ENCODE peak calls at places on chromosomes 3 and 15, in ten cellular contexts. V, Q, X, L, R, H, I, O, A and S are unnamed samples.

GRCh38 chr3:121803921-121804320 is 30.9 kb downstream of the IQCB1 start:
- DNase-seq in V (no peak), Q (no peak), X (no peak), L (no peak), R (no peak), H (no peak), I (no peak), O (no peak), A (no peak), S (no peak)

GRCh38 chr3:60009931-60010478 is 960.2 kb upstream of the CFAP20DC start:
- DNase-seq in V (no peak), Q (no peak), X (no peak), L (no peak), R (no peak), H (no peak), I (no peak), O (no peak), A (no peak), S (no peak)

GRCh38 chr15:89749951-89750559 is 994 bp downstream of the MESP1 start:
- DNase-seq in V (no peak), Q (no peak), X (no peak), L (no peak), R (no peak), H (no peak), I (peak), O (no peak), A (no peak), S (no peak)

GRCh38 chr3:160739079-160739478 is 17.0 kb upstream of the PPM1L start:
- DNase-seq in V (no peak), Q (peak), X (no peak), L (peak), R (no peak), H (no peak), I (no peak), O (peak), A (peak), S (no peak)

GRCh38 chr3:86865506-86865905 is 125.4 kb downstream of the VGLL3 start:
- DNase-seq in V (no peak), Q (no peak), X (no peak), L (peak), R (peak), H (no peak), I (no peak), O (peak), A (no peak), S (peak)

GRCh38 chr3:14680716-14681115 is 5.8 kb downstream of the C3orf20 start:
- DNase-seq in V (no peak), Q (no peak), X (no peak), L (no peak), R (peak), H (no peak), I (no peak), O (peak), A (no peak), S (no peak)

GRCh38 chr3:107184375-107184774 is 192.9 kb upstream of the CCDC54 start:
- DNase-seq in V (peak), Q (no peak), X (no peak), L (peak), R (peak), H (no peak), I (no peak), O (no peak), A (no peak), S (no peak)

GRCh38 chr15:94453227-94453626 is 221.9 kb downstream of the MCTP2 start:
- DNase-seq in V (no peak), Q (no peak), X (no peak), L (no peak), R (peak), H (no peak), I (no peak), O (no peak), A (no peak), S (no peak)

GRCh38 chr15:84398763-84399701 is 163.5 kb downstream of the GOLGA6L4 start:
- DNase-seq in V (peak), Q (no peak), X (no peak), L (no peak), R (no peak), H (no peak), I (no peak), O (no peak), A (no peak), S (no peak)

GRCh38 chr3:108420926-108421325 is 89.5 kb downstream of the MYH15 start:
- DNase-seq in V (no peak), Q (no peak), X (no peak), L (peak), R (peak), H (peak), I (no peak), O (peak), A (no peak), S (peak)

GRCh38 chr3:36514171-36514570 is 133.9 kb downstream of the STAC start:
- DNase-seq in V (no peak), Q (no peak), X (no peak), L (no peak), R (peak), H (no peak), I (no peak), O (peak), A (no peak), S (no peak)

GRCh38 chr15:44194397-44195150 is 497 bp downstream of the FRMD5 start:
- DNase-seq in V (no peak), Q (peak), X (peak), L (peak), R (peak), H (no peak), I (no peak), O (peak), A (peak), S (peak)

GRCh38 chr15:89632563-89633430 is 22.5 kb downstream of the KIF7 start:
- DNase-seq in V (no peak), Q (no peak), X (no peak), L (no peak), R (no peak), H (no peak), I (no peak), O (no peak), A (no peak), S (no peak)

GRCh38 chr3:143810866-143811265 is 37.4 kb downstream of the SLC9A9 start:
- DNase-seq in V (no peak), Q (no peak), X (no peak), L (no peak), R (no peak), H (no peak), I (no peak), O (no peak), A (no peak), S (no peak)

GRCh38 chr15:85691350-85692240 is 103.1 kb downstream of the KLHL25 start:
- DNase-seq in V (no peak), Q (no peak), X (no peak), L (no peak), R (no peak), H (no peak), I (peak), O (no peak), A (no peak), S (no peak)

GRCh38 chr15:41881925-41882688 is 11.7 kb downstream of the SPTBN5 start:
- DNase-seq in V (peak), Q (no peak), X (no peak), L (no peak), R (no peak), H (no peak), I (peak), O (no peak), A (peak), S (no peak)

GRCh38 chr3:44363591-44363990 is 25.0 kb downstream of the TCAIM start:
- DNase-seq in V (no peak), Q (no peak), X (peak), L (no peak), R (no peak), H (peak), I (no peak), O (no peak), A (no peak), S (no peak)

GRCh38 chr15:69451951-69452701 is 492 bp upstream of the RPLP1 start:
- DNase-seq in V (peak), Q (no peak), X (peak), L (peak), R (peak), H (no peak), I (peak), O (peak), A (no peak), S (peak)

GRCh38 chr3:184907941-184908649 is 96.1 kb downstream of the VPS8 start:
- DNase-seq in V (peak), Q (peak), X (no peak), L (no peak), R (no peak), H (no peak), I (peak), O (no peak), A (peak), S (no peak)

GRCh38 chr3:71219744-71220638 is 363.5 kb downstream of the FOXP1 start:
- DNase-seq in V (no peak), Q (no peak), X (no peak), L (no peak), R (no peak), H (no peak), I (no peak), O (no peak), A (no peak), S (no peak)

GRCh38 chr3:53109190-53109589 is 21.0 kb downstream of the RFT1 start:
- DNase-seq in V (no peak), Q (no peak), X (no peak), L (peak), R (peak), H (peak), I (no peak), O (peak), A (no peak), S (peak)

GRCh38 chr15:92011611-92012367 is 158.3 kb downstream of the SLCO3A1 start:
- DNase-seq in V (peak), Q (no peak), X (no peak), L (peak), R (no peak), H (no peak), I (no peak), O (peak), A (peak), S (no peak)

GRCh38 chr3:169053427-169053826 is 610.1 kb downstream of the MECOM start:
- DNase-seq in V (no peak), Q (no peak), X (no peak), L (no peak), R (no peak), H (no peak), I (no peak), O (no peak), A (no peak), S (no peak)

GRCh38 chr3:153372326-153372725 is 210.3 kb downstream of the RAP2B start:
- DNase-seq in V (no peak), Q (no peak), X (no peak), L (peak), R (peak), H (no peak), I (no peak), O (peak), A (no peak), S (peak)

GRCh38 chr15:89381888-89382287 is 47.3 kb upstream of the POLG start:
- DNase-seq in V (no peak), Q (no peak), X (no peak), L (no peak), R (no peak), H (no peak), I (no peak), O (no peak), A (no peak), S (no peak)

GRCh38 chr15:26888761-26889160 is 21.9 kb downstream of the GABRA5 start:
- DNase-seq in V (no peak), Q (no peak), X (no peak), L (no peak), R (no peak), H (no peak), I (no peak), O (no peak), A (no peak), S (no peak)

GRCh38 chr3:122305818-122306621 is 19.0 kb upstream of the CSTA start:
- DNase-seq in V (peak), Q (no peak), X (peak), L (no peak), R (no peak), H (no peak), I (peak), O (no peak), A (no peak), S (no peak)

GRCh38 chr3:195257454-195258448 is 13.2 kb downstream of the XXYLT1 start:
- DNase-seq in V (no peak), Q (no peak), X (no peak), L (no peak), R (peak), H (no peak), I (no peak), O (peak), A (no peak), S (no peak)

GRCh38 chr3:34008191-34008590 is 209.8 kb downstream of the PDCD6IP start:
- DNase-seq in V (peak), Q (no peak), X (no peak), L (peak), R (peak), H (peak), I (peak), O (peak), A (no peak), S (no peak)

GRCh38 chr15:48177875-48178611 is at the start of gene MYEF2:
- DNase-seq in V (peak), Q (peak), X (peak), L (peak), R (peak), H (peak), I (peak), O (peak), A (peak), S (peak)

GRCh38 chr3:102512734-102513518 is 78.1 kb downstream of the ZPLD1 start:
- DNase-seq in V (no peak), Q (no peak), X (no peak), L (no peak), R (no peak), H (no peak), I (no peak), O (no peak), A (no peak), S (no peak)

GRCh38 chr3:132554437-132554836 is 42.6 kb upstream of the ACKR4 start:
- DNase-seq in V (no peak), Q (no peak), X (peak), L (peak), R (peak), H (no peak), I (no peak), O (peak), A (no peak), S (peak)

GRCh38 chr3:126679318-126679751 is 24.4 kb upstream of the TXNRD3 start:
- DNase-seq in V (peak), Q (peak), X (peak), L (peak), R (peak), H (no peak), I (peak), O (peak), A (peak), S (peak)

GRCh38 chr3:53478166-53478830 is 16.1 kb upstream of the CACNA1D start:
- DNase-seq in V (no peak), Q (no peak), X (peak), L (no peak), R (no peak), H (peak), I (no peak), O (no peak), A (no peak), S (no peak)

GRCh38 chr15:80775340-80775739 is 3.8 kb upstream of the CEMIP start:
- DNase-seq in V (no peak), Q (no peak), X (no peak), L (no peak), R (no peak), H (no peak), I (no peak), O (no peak), A (no peak), S (no peak)

GRCh38 chr3:115245437-115245836 is 98.3 kb upstream of the ZBTB20 start:
- DNase-seq in V (no peak), Q (no peak), X (peak), L (peak), R (peak), H (peak), I (no peak), O (peak), A (no peak), S (peak)

DNA sequence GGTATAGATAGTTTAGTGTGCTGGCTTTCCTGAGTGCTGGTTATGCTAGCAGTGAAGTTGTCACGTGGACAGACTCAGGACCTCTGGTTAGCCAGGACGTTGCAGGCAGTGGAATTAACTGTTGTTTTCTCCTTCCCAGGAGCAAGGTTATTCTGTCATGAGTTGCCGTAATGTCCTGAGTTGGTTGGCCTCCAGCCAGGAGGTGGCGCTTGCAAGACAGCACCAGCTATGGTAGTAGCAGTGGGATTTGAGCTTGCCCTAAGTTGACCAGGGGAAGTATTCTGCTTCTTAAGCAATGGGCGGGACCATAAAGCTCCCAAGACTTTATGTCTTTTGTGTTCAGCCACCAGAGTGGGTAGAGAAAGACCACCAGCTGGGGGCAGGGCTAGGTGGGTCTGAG is 240.7 kb upstream of the DNAJC19 start:
- DNase-seq in V (peak), Q (no peak), X (no peak), L (no peak), R (no peak), H (no peak), I (no peak), O (no peak), A (no peak), S (no peak)
- TF ChIP-seq CTCF in V (peak), Q (no peak), X (no peak), L (no peak), R (no peak), H (no peak), I (no peak), O (no peak), A (no peak), S (no peak)

DNA sequence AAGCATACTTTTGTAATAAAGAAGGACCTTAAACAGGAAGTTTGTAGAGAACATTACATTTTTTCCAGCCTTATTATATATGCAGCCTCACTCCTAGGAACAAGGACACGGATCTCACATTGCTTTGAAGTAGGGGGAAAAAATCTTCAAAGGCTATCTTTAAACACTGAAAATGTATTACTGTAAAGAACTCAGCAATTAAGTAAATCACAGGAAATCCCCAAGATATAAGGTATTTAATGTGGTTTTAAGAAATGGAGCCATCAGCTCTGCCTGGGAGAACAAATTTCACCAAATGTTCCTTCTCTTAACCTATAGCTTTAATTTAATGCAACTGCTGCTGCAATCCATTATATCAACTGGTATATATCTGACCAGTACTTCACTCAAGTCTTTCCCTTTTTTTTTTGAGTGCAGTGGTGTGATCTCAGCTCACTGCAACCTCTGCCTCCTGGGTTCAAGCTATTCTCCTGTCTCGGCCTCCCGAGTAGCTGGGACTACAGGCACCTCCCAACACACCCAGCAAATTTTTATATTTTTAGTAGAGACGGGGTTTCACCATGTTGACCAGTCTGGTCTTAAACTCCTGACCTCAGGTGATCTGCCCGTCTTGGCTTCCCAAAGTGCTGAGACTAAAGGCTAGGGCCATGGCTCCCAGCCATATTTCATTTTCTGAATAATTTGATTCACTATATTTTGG is 2.8 kb downstream of the BTLA start:
- DNase-seq in V (no peak), Q (no peak), X (no peak), L (no peak), R (no peak), H (no peak), I (no peak), O (no peak), A (no peak), S (no peak)
- H3K4me3 ChIP-seq in V (no peak), Q (no peak), X (no peak), L (no peak), R (no peak), H (no peak), I (no peak), O (no peak), A (peak), S (no peak)

GRCh38 chr3:62727576-62727975 is 147.6 kb downstream of the CADPS start:
- DNase-seq in V (no peak), Q (no peak), X (no peak), L (peak), R (no peak), H (no peak), I (peak), O (peak), A (no peak), S (no peak)
- TF ChIP-seq CTCF in V (no peak), Q (no peak), X (no peak), L (no peak), R (no peak), H (no peak), I (no peak), O (no peak), A (no peak), S (no peak)

GRCh38 chr3:13281657-13282527 is 138.2 kb downstream of the NUP210 start:
- DNase-seq in V (peak), Q (peak), X (peak), L (no peak), R (no peak), H (no peak), I (peak), O (no peak), A (peak), S (no peak)
- H3K4me3 ChIP-seq in V (peak), Q (peak), X (peak), L (no peak), R (no peak), H (peak), I (peak), O (no peak), A (peak), S (no peak)

GRCh38 chr3:154730221-154730620 is 300.2 kb upstream of the GPR149 start:
- DNase-seq in V (no peak), Q (no peak), X (no peak), L (no peak), R (no peak), H (no peak), I (no peak), O (peak), A (no peak), S (no peak)
- TF ChIP-seq CTCF in V (peak), Q (no peak), X (no peak), L (no peak), R (no peak), H (peak), I (no peak), O (no peak), A (no peak), S (no peak)

GRCh38 chr15:74373731-74374647 is 6.5 kb upstream of the CYP11A1 start:
- DNase-seq in V (peak), Q (peak), X (peak), L (peak), R (peak), H (no peak), I (peak), O (peak), A (peak), S (peak)

GRCh38 chr15:74376226-74376625 is 8.8 kb upstream of the CYP11A1 start:
- DNase-seq in V (no peak), Q (no peak), X (no peak), L (no peak), R (no peak), H (no peak), I (no peak), O (no peak), A (no peak), S (no peak)

GRCh38 chr15:74373056-74373650 is 5.7 kb upstream of the CYP11A1 start:
- DNase-seq in V (no peak), Q (no peak), X (no peak), L (no peak), R (no peak), H (no peak), I (no peak), O (no peak), A (no peak), S (no peak)

GRCh38 chr15:74375303-74375693 is 7.9 kb upstream of the CYP11A1 start:
- DNase-seq in V (peak), Q (peak), X (peak), L (peak), R (peak), H (no peak), I (peak), O (peak), A (peak), S (peak)

GRCh38 chr15:74374648-74375302 is 7.3 kb upstream of the CYP11A1 start:
- DNase-seq in V (peak), Q (no peak), X (no peak), L (no peak), R (no peak), H (no peak), I (no peak), O (no peak), A (no peak), S (no peak)
- H3K4me3 ChIP-seq in V (peak), Q (peak), X (peak), L (peak), R (peak), H (peak), I (peak), O (peak), A (peak), S (peak)

DNA sequence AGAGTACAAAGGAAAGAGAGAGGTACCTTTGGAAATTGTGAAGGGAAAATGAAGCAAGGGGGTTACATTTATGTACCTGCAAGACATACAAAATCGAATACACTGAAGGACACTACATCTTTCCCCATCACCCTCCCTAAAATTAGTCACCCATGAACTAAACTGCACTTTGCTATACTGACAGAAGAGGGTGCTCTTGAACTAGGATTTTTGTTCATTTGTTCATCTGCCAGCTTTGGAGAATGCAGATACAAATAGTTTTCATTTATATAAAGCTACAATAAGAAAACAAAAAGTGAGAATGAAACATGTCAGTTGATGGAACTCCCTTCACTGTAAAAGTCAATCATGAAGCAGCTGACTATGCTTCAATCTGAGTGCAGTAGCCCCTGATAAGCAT is 55.7 kb downstream of the PCCB start:
- DNase-seq in V (peak), Q (no peak), X (no peak), L (peak), R (peak), H (no peak), I (no peak), O (peak), A (no peak), S (peak)
- TF ChIP-seq CTCF in V (peak), Q (peak), X (no peak), L (peak), R (peak), H (peak), I (peak), O (peak), A (no peak), S (peak)

GRCh38 chr3:147449669-147450068 is 40.5 kb downstream of the ZIC1 start:
- DNase-seq in V (peak), Q (no peak), X (no peak), L (no peak), R (no peak), H (no peak), I (no peak), O (no peak), A (no peak), S (no peak)
- H3K4me3 ChIP-seq in V (peak), Q (no peak), X (no peak), L (no peak), R (no peak), H (no peak), I (no peak), O (no peak), A (no peak), S (no peak)